ENCODE peak calls at places on chromosomes 6 and 20, in four cellular contexts. A is neural progenitor cell, Y is IMR-90, R is tibial artery. L is an unnamed sample. For H3K36me3, the result is how much of the 10 kb centered on the place peaks cover.

GRCh38 chr6:161367472-161367871 is 93.6 kb upstream of the AGPAT4 start:
- DNase-seq in A (no peak), Y (no peak), R (no peak), L (no peak)

GRCh38 chr6:104943781-104944180 is 13.1 kb upstream of the LIN28B start:
- DNase-seq in A (peak), Y (peak), R (no peak), L (no peak)

GRCh38 chr6:109455161-109455501 is 441 bp downstream of the MICAL1 start:
- DNase-seq in A (no peak), Y (no peak), R (no peak), L (no peak)

GRCh38 chr6:150631283-150631981 is 31.7 kb downstream of the PLEKHG1 start:
- DNase-seq in A (no peak), Y (no peak), R (no peak), L (no peak)

GRCh38 chr6:145886228-145886956 is 71.8 kb upstream of the FBXO30 start:
- DNase-seq in A (no peak), Y (peak), R (no peak), L (no peak)

GRCh38 chr6:41439524-41440418 is 104.4 kb downstream of the NCR2 start:
- DNase-seq in A (no peak), Y (no peak), R (no peak), L (no peak)

GRCh38 chr6:41785689-41786450 is 1.6 kb upstream of the TOMM6 start:
- DNase-seq in A (no peak), Y (no peak), R (no peak), L (no peak)

GRCh38 chr6:142758257-142759025 is 186.5 kb downstream of the HIVEP2 start:
- DNase-seq in A (no peak), Y (no peak), R (no peak), L (no peak)

GRCh38 chr6:104118274-104118673 is 741.4 kb downstream of the HACE1 start:
- DNase-seq in A (no peak), Y (no peak), R (no peak), L (no peak)

GRCh38 chr6:112029045-112029822 is 24.7 kb upstream of the CCN6 start:
- DNase-seq in A (peak), Y (peak), R (no peak), L (no peak)

GRCh38 chr6:157224178-157224956 is 99.0 kb downstream of the TMEM242 start:
- DNase-seq in A (no peak), Y (no peak), R (peak), L (no peak)

GRCh38 chr6:28606424-28607391 is 81.0 kb downstream of the GPX5 start:
- DNase-seq in A (peak), Y (peak), R (no peak), L (no peak)

GRCh38 chr6:99614430-99615161 is 8.0 kb downstream of the PRDM13 start:
- DNase-seq in A (peak), Y (no peak), R (no peak), L (no peak)

GRCh38 chr6:90079555-90080490 is 185.6 kb downstream of the GJA10 start:
- DNase-seq in A (no peak), Y (no peak), R (no peak), L (no peak)

GRCh38 chr20:6265204-6265904 is 142.5 kb upstream of the FERMT1 start:
- DNase-seq in A (peak), Y (peak), R (no peak), L (no peak)

GRCh38 chr6:156686429-156686939 is 90.7 kb upstream of the ARID1B start:
- DNase-seq in A (peak), Y (peak), R (no peak), L (no peak)

GRCh38 chr20:53609501-53610445 is 16.1 kb upstream of the ZNF217 start:
- DNase-seq in A (peak), Y (peak), R (no peak), L (no peak)

GRCh38 chr6:2450546-2450945 is 205.1 kb upstream of the GMDS start:
- DNase-seq in A (no peak), Y (no peak), R (no peak), L (no peak)

GRCh38 chr6:124670801-124671200 is 291.4 kb upstream of the RNF217 start:
- DNase-seq in A (no peak), Y (no peak), R (no peak), L (no peak)

GRCh38 chr6:17115251-17116089 is 13.6 kb downstream of the STMND1 start:
- DNase-seq in A (no peak), Y (peak), R (no peak), L (no peak)

GRCh38 chr20:50621068-50621467 is 70.3 kb downstream of the RIPOR3 start:
- DNase-seq in A (no peak), Y (no peak), R (no peak), L (no peak)

GRCh38 chr20:52859156-52859887 is 112.8 kb upstream of the TSHZ2 start:
- DNase-seq in A (peak), Y (no peak), R (no peak), L (no peak)

GRCh38 chr6:154403803-154404202 is 47.2 kb upstream of the IPCEF1 start:
- DNase-seq in A (no peak), Y (peak), R (no peak), L (no peak)

GRCh38 chr6:159691133-159691962 is 1.7 kb downstream of the SOD2 start:
- DNase-seq in A (peak), Y (peak), R (no peak), L (no peak)

GRCh38 chr6:3456794-3457709 is at the start of gene SLC22A23:
- DNase-seq in A (peak), Y (no peak), R (peak), L (peak)

GRCh38 chr6:151044465-151045441 is 179.3 kb downstream of the MTHFD1L start:
- DNase-seq in A (peak), Y (peak), R (peak), L (peak)

GRCh38 chr20:13012886-13013285 is 4.1 kb downstream of the SPTLC3 start:
- DNase-seq in A (peak), Y (no peak), R (no peak), L (no peak)

GRCh38 chr6:22025468-22026159 is 271.2 kb downstream of the PRL start:
- DNase-seq in A (peak), Y (peak), R (no peak), L (no peak)

DNA sequence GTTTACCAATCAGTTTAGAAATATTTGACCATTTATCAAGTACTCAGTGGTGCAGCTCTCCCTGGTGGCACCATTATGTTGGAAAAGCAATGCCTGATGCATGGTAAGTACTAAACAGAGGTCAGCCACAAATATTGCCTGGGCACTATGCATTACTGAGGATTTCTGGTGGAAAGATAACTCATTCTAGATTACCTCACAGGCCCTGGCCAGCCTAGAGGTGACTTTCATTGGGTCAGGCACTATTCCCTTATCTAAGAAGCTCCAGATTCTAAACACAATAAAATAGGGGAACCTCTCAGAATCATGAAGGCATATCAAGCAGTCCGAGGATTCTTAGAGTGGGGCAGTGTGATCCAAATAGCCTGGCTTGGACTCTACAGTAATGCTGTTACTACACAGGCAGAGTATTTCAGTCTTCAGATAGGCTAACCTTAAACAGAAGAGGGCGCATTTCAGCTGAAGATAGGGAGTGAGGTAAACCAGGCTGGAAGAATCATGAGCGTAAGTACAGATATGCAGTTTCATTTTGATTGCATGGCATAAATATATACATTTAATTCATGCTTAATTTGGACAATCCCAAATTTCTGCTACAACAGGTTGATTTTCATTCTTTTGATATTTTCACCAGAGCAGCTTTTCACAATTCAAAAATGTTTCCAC is 12.1 kb downstream of the LGSN start:
- DNase-seq in A (peak), Y (peak), R (no peak), L (no peak)
- TF ChIP-seq CTCF in A (peak), Y (peak), R (no peak), L (peak)

GRCh38 chr20:36613974-36614373 is 8.4 kb downstream of the RAB5IF start:
- DNase-seq in A (no peak), Y (no peak), R (no peak), L (no peak)
- H3K36me3 ChIP-seq in A (under half), Y (under half), R (half or more), L (under half)

GRCh38 chr6:85186546-85187170 is 263.2 kb upstream of the NT5E start:
- DNase-seq in A (no peak), Y (peak), R (no peak), L (no peak)
- H3K27ac ChIP-seq in A (no peak), Y (peak), R (peak), L (no peak)

GRCh38 chr20:35604444-35604750 is 11.2 kb upstream of the SPAG4 start:
- DNase-seq in A (peak), Y (no peak), R (peak), L (no peak)
- TF ChIP-seq CTCF in A (peak), Y (no peak), R (no peak), L (no peak)

GRCh38 chr20:47217482-47218446 is 138.7 kb downstream of the ZMYND8 start:
- DNase-seq in A (no peak), Y (no peak), R (no peak), L (no peak)

GRCh38 chr20:47222728-47223127 is 133.8 kb downstream of the ZMYND8 start:
- DNase-seq in A (no peak), Y (no peak), R (no peak), L (no peak)

GRCh38 chr20:47216819-47217410 is 139.6 kb downstream of the ZMYND8 start:
- DNase-seq in A (no peak), Y (no peak), R (no peak), L (no peak)

GRCh38 chr20:47221036-47221625 is 135.4 kb downstream of the ZMYND8 start:
- DNase-seq in A (no peak), Y (no peak), R (no peak), L (no peak)

DNA sequence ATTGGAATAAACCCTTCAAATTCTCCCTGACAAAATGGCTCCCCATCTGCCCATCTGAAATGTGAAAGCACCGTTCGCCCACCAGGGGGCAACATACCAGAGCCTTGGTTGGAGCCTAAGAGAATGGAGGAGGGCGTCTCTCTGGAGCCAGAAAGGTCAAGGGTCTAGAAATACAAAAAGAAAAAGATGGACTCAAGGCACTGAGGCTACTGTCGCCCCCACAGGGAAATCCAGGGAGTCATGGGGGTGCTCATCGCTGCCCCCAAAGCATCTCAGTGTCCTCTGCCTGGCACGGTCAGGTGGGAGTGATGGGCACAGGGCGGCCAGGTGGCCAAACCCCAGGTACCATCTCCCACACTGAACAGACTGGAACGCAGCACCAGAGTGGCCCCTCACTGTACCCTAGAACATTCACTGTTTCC is 136.3 kb downstream of the ZMYND8 start:
- DNase-seq in A (peak), Y (no peak), R (no peak), L (no peak)
- H3K36me3 ChIP-seq in A (under half), Y (under half), R (half or more), L (under half)

DNA sequence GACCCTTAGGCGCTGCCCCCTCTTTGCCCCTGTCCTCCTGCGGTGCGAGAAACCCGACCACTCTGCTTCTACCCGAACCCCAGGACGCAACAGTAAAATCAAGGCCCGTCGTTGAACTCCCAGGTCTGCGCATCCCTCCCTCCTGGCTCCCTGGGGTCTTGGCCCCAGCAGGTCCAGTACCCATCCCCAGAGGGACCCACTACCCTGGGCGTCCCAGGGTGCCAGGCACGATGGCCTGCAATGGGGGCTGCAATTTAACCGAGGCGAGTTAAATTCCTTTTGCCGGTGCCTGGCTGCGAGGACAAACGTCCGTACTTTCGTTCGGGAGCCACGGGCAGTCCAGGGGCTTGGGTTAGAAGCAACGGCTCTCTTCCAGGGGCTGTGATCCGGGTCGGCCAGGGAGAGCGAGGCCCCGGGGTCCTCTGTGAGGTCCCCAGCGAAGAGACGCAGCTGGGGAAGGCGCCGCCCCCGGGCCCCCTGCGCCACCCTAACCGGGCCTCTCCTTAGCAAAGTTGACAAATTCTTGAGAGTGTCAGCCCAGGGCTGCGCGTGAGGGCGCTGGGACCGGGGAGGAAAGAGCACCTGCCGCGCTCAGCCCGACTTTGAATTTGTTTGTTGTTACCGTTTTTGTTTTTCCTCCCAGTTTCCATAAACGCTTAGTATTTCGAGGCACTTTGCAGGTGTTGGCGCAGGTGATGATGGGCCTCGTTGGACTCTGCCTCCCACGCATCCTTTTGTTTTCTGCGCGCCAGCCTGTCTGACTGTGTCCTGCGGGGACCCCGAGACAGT is 6.1 kb downstream of the OLIG3 start:
- DNase-seq in A (peak), Y (no peak), R (no peak), L (no peak)
- H3K27ac ChIP-seq in A (no peak), Y (no peak), R (no peak), L (no peak)

GRCh38 chr6:106084106-106084963 is 1.8 kb upstream of the PRDM1 start:
- DNase-seq in A (peak), Y (peak), R (no peak), L (no peak)
- TF ChIP-seq CTCF in A (peak), Y (peak), R (no peak), L (no peak)

L was measured in ascending aorta.